ENCODE peak calls at places on chromosomes 2 and 18, in six cellular contexts. H is A549, F is ovary, C is transverse colon, M is sigmoid colon, E is GM12878. Z is an unnamed sample.

GRCh38 chr2:220001693-220002260 is 374.3 kb downstream of the SLC4A3 start:
- DNase-seq in H (no peak), F (no peak), C (no peak), M (no peak), E (no peak), Z (no peak)

GRCh38 chr2:240236217-240237111 is 96.0 kb upstream of the OTOS start:
- DNase-seq in H (no peak), F (peak; percentile 61), C (no peak), M (peak; percentile 66), E (no peak), Z (no peak)

GRCh38 chr18:79576686-79577351 is 102.8 kb upstream of the CTDP1 start:
- DNase-seq in H (no peak), F (peak; percentile 87), C (peak; percentile 10), M (peak; percentile 78), E (no peak), Z (peak; percentile 20)

GRCh38 chr2:232310690-232311089 is 67.9 kb upstream of the ALPP start:
- DNase-seq in H (no peak), F (no peak), C (no peak), M (no peak), E (no peak), Z (no peak)

GRCh38 chr2:180980943-180981898 is 816 bp downstream of the UBE2E3 start:
- DNase-seq in H (no peak), F (no peak), C (peak; percentile 25), M (peak; percentile 59), E (no peak), Z (no peak)

GRCh38 chr2:34332813-34333212 is 733.7 kb upstream of the FAM98A start:
- DNase-seq in H (no peak), F (no peak), C (no peak), M (no peak), E (no peak), Z (no peak)

GRCh38 chr2:74603282-74604000 is 44.7 kb downstream of the M1AP start:
- DNase-seq in H (no peak), F (no peak), C (no peak), M (no peak), E (no peak), Z (no peak)

GRCh38 chr18:48263421-48263820 is 145.8 kb downstream of the ZBTB7C start:
- DNase-seq in H (no peak), F (no peak), C (no peak), M (no peak), E (no peak), Z (no peak)

GRCh38 chr18:21105936-21106335 is 5.7 kb downstream of the ROCK1 start:
- DNase-seq in H (no peak), F (no peak), C (no peak), M (no peak), E (no peak), Z (no peak)

GRCh38 chr2:207746131-207746530 is 23.6 kb downstream of the FZD5 start:
- DNase-seq in H (peak; percentile 41), F (peak; percentile 68), C (peak; percentile 42), M (no peak), E (no peak), Z (no peak)

GRCh38 chr18:21134895-21135294 is 23.3 kb upstream of the ROCK1 start:
- DNase-seq in H (no peak), F (no peak), C (no peak), M (no peak), E (no peak), Z (no peak)

GRCh38 chr2:111049792-111050640 is 70.7 kb upstream of the BCL2L11 start:
- DNase-seq in H (no peak), F (no peak), C (peak; percentile 31), M (no peak), E (peak; percentile 63), Z (no peak)

GRCh38 chr2:241029599-241030332 is 31.3 kb downstream of the SNED1 start:
- DNase-seq in H (no peak), F (no peak), C (no peak), M (peak; percentile 52), E (no peak), Z (no peak)

GRCh38 chr2:159139216-159139933 is 147.1 kb downstream of the WDSUB1 start:
- DNase-seq in H (no peak), F (no peak), C (no peak), M (no peak), E (no peak), Z (no peak)

GRCh38 chr2:95024960-95025405 is 525 bp upstream of the MAL start:
- DNase-seq in H (no peak), F (no peak), C (no peak), M (no peak), E (no peak), Z (no peak)

GRCh38 chr2:17813742-17814458 is 2.4 kb upstream of the MSGN1 start:
- DNase-seq in H (no peak), F (no peak), C (no peak), M (no peak), E (peak; percentile 82), Z (no peak)

GRCh38 chr2:234911271-234911670 is 40.5 kb upstream of the SH3BP4 start:
- DNase-seq in H (no peak), F (no peak), C (no peak), M (no peak), E (no peak), Z (no peak)

GRCh38 chr2:22887426-22887825 is 497.6 kb upstream of the KLHL29 start:
- DNase-seq in H (no peak), F (no peak), C (no peak), M (no peak), E (no peak), Z (no peak)

GRCh38 chr2:149042881-149043280 is 4.4 kb downstream of the LYPD6B start:
- DNase-seq in H (no peak), F (no peak), C (no peak), M (no peak), E (no peak), Z (no peak)

GRCh38 chr2:99822487-99823218 is 319.7 kb downstream of the AFF3 start:
- DNase-seq in H (no peak), F (no peak), C (no peak), M (no peak), E (no peak), Z (no peak)

GRCh38 chr18:42298744-42299685 is 344.0 kb downstream of the PIK3C3 start:
- DNase-seq in H (peak; percentile 15), F (peak; percentile 73), C (peak; percentile 69), M (peak; percentile 80), E (no peak), Z (peak; percentile 92)

GRCh38 chr2:49369650-49370049 is 215.3 kb upstream of the FSHR start:
- DNase-seq in H (no peak), F (no peak), C (no peak), M (no peak), E (no peak), Z (no peak)

GRCh38 chr2:49367003-49367402 is 212.7 kb upstream of the FSHR start:
- DNase-seq in H (no peak), F (no peak), C (no peak), M (no peak), E (no peak), Z (no peak)

DNA sequence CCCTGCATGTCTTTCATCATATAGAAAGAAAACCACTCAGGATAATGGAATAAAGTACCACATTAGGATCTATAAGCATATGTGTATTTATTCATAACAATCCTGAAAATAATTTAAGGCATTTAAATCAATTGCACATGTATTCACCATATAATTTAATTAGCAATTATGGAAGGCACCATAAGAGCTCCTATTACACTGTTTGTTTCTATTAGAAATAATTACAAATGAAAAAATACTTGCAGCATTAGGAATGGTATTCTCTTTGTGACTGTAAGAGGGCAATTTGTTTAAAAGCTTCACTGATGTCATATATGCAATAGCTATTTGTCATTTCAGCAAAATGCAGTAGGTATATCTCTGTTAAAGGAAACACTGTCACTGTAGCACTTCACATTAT is 217.0 kb upstream of the FSHR start:
- DNase-seq in H (no peak), F (no peak), C (no peak), M (no peak), E (no peak), Z (no peak)
- TF ChIP-seq EP300 in H (no peak), F (no peak), C (no peak), M (no peak), E (no peak), Z (no peak)

GRCh38 chr18:36624451-36625167 is 204.2 kb downstream of the TPGS2 start:
- DNase-seq in H (no peak), F (no peak), C (no peak), M (no peak), E (no peak), Z (no peak)
- TF ChIP-seq CTCF in H (no peak), F (no peak), C (no peak), M (no peak), E (no peak), Z (no peak)

GRCh38 chr18:41021089-41021488 is 933.9 kb upstream of the PIK3C3 start:
- DNase-seq in H (no peak), F (no peak), C (no peak), M (no peak), E (no peak), Z (no peak)
- TF ChIP-seq EP300 in H (no peak), F (no peak), C (no peak), M (no peak), E (no peak), Z (no peak)

GRCh38 chr2:40321224-40321623 is 130.7 kb downstream of the SLC8A1 start:
- DNase-seq in H (no peak), F (no peak), C (no peak), M (no peak), E (no peak), Z (no peak)

GRCh38 chr2:40325111-40325510 is 126.8 kb downstream of the SLC8A1 start:
- DNase-seq in H (no peak), F (no peak), C (no peak), M (no peak), E (no peak), Z (no peak)

GRCh38 chr2:40318931-40319330 is 133.0 kb downstream of the SLC8A1 start:
- DNase-seq in H (no peak), F (no peak), C (no peak), M (no peak), E (no peak), Z (no peak)

GRCh38 chr2:40317756-40318155 is 134.1 kb downstream of the SLC8A1 start:
- DNase-seq in H (no peak), F (no peak), C (no peak), M (no peak), E (no peak), Z (no peak)

GRCh38 chr2:40321822-40322221 is 130.1 kb downstream of the SLC8A1 start:
- DNase-seq in H (no peak), F (no peak), C (no peak), M (no peak), E (no peak), Z (no peak)
- TF ChIP-seq CTCF in H (no peak), F (no peak), C (no peak), M (no peak), E (no peak), Z (no peak)

GRCh38 chr2:170238776-170239175 is 60.8 kb downstream of the MYO3B start:
- DNase-seq in H (no peak), F (no peak), C (no peak), M (no peak), E (no peak), Z (no peak)
- TF ChIP-seq EP300 in H (no peak), F (no peak), C (no peak), M (no peak), E (no peak), Z (no peak)

DNA sequence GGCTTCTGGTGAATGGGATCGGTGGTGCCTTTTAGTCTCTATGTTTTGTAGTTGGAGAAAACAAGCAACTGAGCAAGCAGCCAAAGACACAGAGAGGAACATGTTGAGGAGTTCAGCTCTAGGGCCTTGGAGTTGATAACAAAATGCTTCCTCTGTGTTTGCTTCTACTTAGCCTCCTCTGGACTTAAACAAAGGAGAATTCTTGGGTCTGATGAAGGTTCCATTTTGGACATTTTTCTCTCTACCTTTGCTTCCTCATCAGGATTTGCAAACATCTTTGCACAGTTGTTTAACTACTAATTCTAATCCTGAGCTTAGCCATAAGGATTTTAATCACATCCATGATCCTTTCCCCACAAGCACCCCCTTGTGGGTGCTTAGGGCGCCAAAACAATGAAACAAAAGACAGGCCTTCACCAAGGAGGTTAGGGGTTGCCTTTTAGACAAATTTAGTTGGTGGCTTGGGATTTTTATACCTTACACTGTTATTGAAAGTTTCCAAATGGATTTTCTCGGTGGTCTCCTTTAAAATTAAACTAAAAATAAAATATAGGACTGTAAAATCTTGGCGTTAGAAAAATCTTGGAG is 148.5 kb upstream of the SATB2 start:
- DNase-seq in H (peak; percentile 12), F (no peak), C (no peak), M (no peak), E (no peak), Z (no peak)
- TF ChIP-seq CTCF in H (no peak), F (no peak), C (no peak), M (no peak), E (no peak), Z (no peak)

Z was measured in tibial nerve.